ENCODE peak calls at places on chromosomes 3 and 15, in six cellular contexts. S is heart right ventricle, K is NCI-H446, M is esophagus squamous epithelium, P is fibroblast of villous mesenchyme, Y is NCI-H1694. J is an unnamed sample.

GRCh38 chr3:54211097-54211496 is 88.7 kb downstream of the CACNA2D3 start:
- DNase-seq in Y (no peak), S (no peak), K (no peak), M (no peak), P (no peak), J (no peak)

GRCh38 chr3:134058728-134059601 is 29.2 kb upstream of the SLCO2A1 start:
- DNase-seq in P (no peak), S (no peak), K (no peak), Y (no peak), M (no peak), J (no peak)

GRCh38 chr15:60525640-60526039 is 46.7 kb upstream of the ICE2 start:
- DNase-seq in Y (no peak), S (no peak), M (no peak), P (peak), K (no peak), J (no peak)

GRCh38 chr3:154844863-154845262 is 235.3 kb upstream of the MME start:
- DNase-seq in M (no peak), Y (no peak), S (no peak), K (no peak), P (no peak), J (no peak)

GRCh38 chr3:111519193-111519592 is 22.8 kb upstream of the CD96 start:
- DNase-seq in P (no peak), S (no peak), K (no peak), Y (no peak), M (no peak), J (no peak)

GRCh38 chr15:47650564-47650963 is 66.7 kb upstream of the SEMA6D start:
- DNase-seq in S (no peak), M (no peak), K (no peak), Y (no peak), P (no peak), J (no peak)

GRCh38 chr3:106765342-106765741 is 611.9 kb upstream of the CCDC54 start:
- DNase-seq in Y (no peak), P (peak), S (no peak), K (no peak), M (no peak), J (no peak)

GRCh38 chr3:41075958-41076357 is 123.3 kb upstream of the CTNNB1 start:
- DNase-seq in K (no peak), M (no peak), Y (no peak), P (peak), S (peak), J (peak)

GRCh38 chr3:63914312-63914711 is 2.1 kb upstream of the SCAANT1 start:
- DNase-seq in K (no peak), P (peak), M (no peak), Y (no peak), S (peak), J (peak)

GRCh38 chr15:72062319-72062718 is 55.6 kb downstream of the MYO9A start:
- DNase-seq in M (no peak), K (no peak), S (no peak), Y (no peak), P (no peak), J (no peak)

GRCh38 chr15:80436511-80437307 is 32.5 kb downstream of the ARNT2 start:
- DNase-seq in P (no peak), M (no peak), Y (no peak), S (no peak), K (no peak), J (no peak)